ENCODE peak calls at places on chromosomes 13 and 19, in five cellular contexts. T, H, C, Y and Z are unnamed samples.
A peak's percentile ranks its signal among the peaks of the same experiment; 100 is the strongest.

GRCh38 chr13:48155850-48156249 is 60.9 kb upstream of the MED4 start:
- DNase-seq in T (no peak), H (no peak), C (peak; percentile 25), Y (no peak), Z (no peak)

GRCh38 chr13:101838305-101838835 is 385.9 kb downstream of the ITGBL1 start:
- DNase-seq in T (no peak), H (peak; percentile 8), C (no peak), Y (no peak), Z (no peak)

GRCh38 chr13:109196896-109197295 is 567.5 kb downstream of the MYO16 start:
- DNase-seq in T (no peak), H (no peak), C (no peak), Y (no peak), Z (no peak)

GRCh38 chr13:99357149-99357596 is 50.0 kb upstream of the GPR183 start:
- DNase-seq in T (no peak), H (peak; percentile 15), C (no peak), Y (no peak), Z (no peak)

GRCh38 chr13:42498521-42498920 is 75.4 kb upstream of the TNFSF11 start:
- DNase-seq in T (no peak), H (no peak), C (no peak), Y (no peak), Z (no peak)

GRCh38 chr13:53460776-53461175 is 432.2 kb downstream of the OLFM4 start:
- DNase-seq in T (no peak), H (no peak), C (no peak), Y (no peak), Z (no peak)

GRCh38 chr13:45205124-45205523 is 4.3 kb upstream of the KCTD4 start:
- DNase-seq in T (no peak), H (no peak), C (no peak), Y (no peak), Z (no peak)

GRCh38 chr13:45194081-45194939 is 6.5 kb downstream of the KCTD4 start:
- DNase-seq in T (no peak), H (peak; percentile 31), C (no peak), Y (no peak), Z (peak; percentile 53)

GRCh38 chr13:38045278-38046048 is 175.9 kb upstream of the TRPC4 start:
- DNase-seq in T (peak; percentile 35), H (no peak), C (no peak), Y (no peak), Z (no peak)

GRCh38 chr13:49329831-49330545 is 82.3 kb downstream of the CDADC1 start:
- DNase-seq in T (no peak), H (no peak), C (no peak), Y (no peak), Z (peak; percentile 58)

GRCh38 chr13:61406275-61406674 is 9.4 kb downstream of the PCDH20 start:
- DNase-seq in T (no peak), H (no peak), C (no peak), Y (no peak), Z (no peak)

GRCh38 chr19:4064551-4065260 is 2.0 kb downstream of the ZBTB7A start:
- DNase-seq in T (no peak), H (no peak), C (no peak), Y (no peak), Z (peak; percentile 83)

GRCh38 chr19:7506385-7507328 is 9.2 kb upstream of the ZNF358 start:
- DNase-seq in T (peak; percentile 85), H (peak; percentile 32), C (peak; percentile 64), Y (peak; percentile 62), Z (peak; percentile 66)

GRCh38 chr19:20928371-20928770 is 5.3 kb downstream of the ZNF85 start:
- DNase-seq in T (no peak), H (no peak), C (peak; percentile 7), Y (no peak), Z (no peak)

GRCh38 chr13:113951246-113951999 is 22.5 kb downstream of the C13orf46 start:
- DNase-seq in T (peak; percentile 67), H (peak; percentile 46), C (peak; percentile 44), Y (no peak), Z (peak; percentile 86)

GRCh38 chr13:109698779-109699178 is 87.6 kb downstream of the IRS2 start:
- DNase-seq in T (no peak), H (no peak), C (peak; percentile 29), Y (no peak), Z (no peak)

GRCh38 chr19:41025411-41025810 is 34.3 kb downstream of the CYP2B6 start:
- DNase-seq in T (no peak), H (no peak), C (no peak), Y (no peak), Z (no peak)

GRCh38 chr13:32264407-32264806 is 50.8 kb downstream of the ZAR1L start:
- DNase-seq in T (no peak), H (no peak), C (no peak), Y (no peak), Z (no peak)

GRCh38 chr13:110923086-110923485 is 8.2 kb upstream of the ANKRD10 start:
- DNase-seq in T (no peak), H (no peak), C (no peak), Y (no peak), Z (no peak)